ENCODE peak calls at places on chromosome 19, in eight cellular contexts. W, C, A, D, N, L, B and V are unnamed samples.

GRCh38 chr19:55486971-55487883 is 1.0 kb upstream of the SSC5D start:
- DNase-seq in B (no peak), A (no peak), C (peak), D (peak), L (peak), W (peak), N (no peak), V (peak)

GRCh38 chr19:28481674-28482073 is 731.3 kb downstream of the UQCRFS1 start:
- DNase-seq in D (no peak), A (no peak), N (no peak), B (no peak), C (no peak), L (no peak), W (no peak), V (no peak)

GRCh38 chr19:10431943-10432735 is 11.8 kb downstream of the PDE4A start:
- DNase-seq in N (no peak), W (peak), D (no peak), L (no peak), C (no peak), B (peak), A (no peak), V (peak)

GRCh38 chr19:13502231-13502630 is 4.0 kb downstream of the CACNA1A start:
- DNase-seq in D (no peak), A (no peak), N (no peak), L (no peak), W (no peak), B (no peak), C (no peak), V (no peak)

GRCh38 chr19:10201176-10201575 is 6.4 kb upstream of the DNMT1 start:
- DNase-seq in D (peak), W (no peak), N (no peak), A (no peak), B (no peak), C (no peak), L (no peak), V (no peak)

GRCh38 chr19:10246511-10246910 is 5.5 kb upstream of the MRPL4 start:
- DNase-seq in W (no peak), L (no peak), B (no peak), D (no peak), A (no peak), N (no peak), C (no peak), V (no peak)

GRCh38 chr19:14954071-14954655 is 12.9 kb downstream of the OR7C2 start:
- DNase-seq in C (no peak), A (no peak), B (no peak), W (no peak), L (no peak), N (no peak), D (no peak), V (no peak)

GRCh38 chr19:46766569-46767317 is 20.5 kb upstream of the STRN4 start:
- DNase-seq in D (peak), N (no peak), A (peak), L (no peak), B (peak), W (peak), C (no peak), V (no peak)

GRCh38 chr19:21092107-21092506 is 10.1 kb downstream of the ZNF714 start:
- DNase-seq in C (peak), W (no peak), N (no peak), B (no peak), A (no peak), D (no peak), L (peak), V (no peak)

GRCh38 chr19:8046569-8047165 is 5.9 kb upstream of the CCL25 start:
- DNase-seq in W (no peak), D (no peak), C (no peak), A (no peak), L (no peak), N (no peak), B (no peak), V (no peak)

GRCh38 chr19:1251503-1252220 is 3.3 kb downstream of the MIDN start:
- DNase-seq in A (no peak), N (no peak), D (no peak), L (no peak), C (no peak), W (peak), B (peak), V (peak)

GRCh38 chr19:29667941-29668340 is 2.7 kb downstream of the PLEKHF1 start:
- DNase-seq in C (no peak), N (no peak), B (peak), A (no peak), L (no peak), W (peak), D (no peak), V (no peak)

GRCh38 chr19:3836887-3837286 is 32.0 kb downstream of the ZFR2 start:
- DNase-seq in N (no peak), D (no peak), L (no peak), C (no peak), W (no peak), B (peak), A (no peak), V (no peak)

GRCh38 chr19:12090807-12091206 is 26.3 kb downstream of the ZNF844 start:
- DNase-seq in B (peak), C (no peak), W (peak), D (peak), L (no peak), A (peak), N (peak), V (no peak)

GRCh38 chr19:5091576-5092215 is 122.8 kb downstream of the KDM4B start:
- DNase-seq in A (peak), B (no peak), C (no peak), L (no peak), N (no peak), D (no peak), W (no peak), V (no peak)

GRCh38 chr19:32363632-32364031 is 18.2 kb downstream of the ZNF507 start:
- DNase-seq in B (no peak), A (no peak), D (no peak), C (no peak), N (no peak), W (no peak), L (no peak), V (no peak)

GRCh38 chr19:17235618-17236413 is 9.8 kb downstream of the OCEL1 start:
- DNase-seq in A (peak), N (peak), B (peak), L (no peak), D (peak), C (no peak), W (peak), V (no peak)

GRCh38 chr19:56270676-56271075 is 1.9 kb upstream of the EDDM13 start:
- DNase-seq in B (no peak), W (no peak), C (no peak), A (no peak), D (peak), N (no peak), L (no peak), V (no peak)

GRCh38 chr19:12295191-12295590 is 508 bp upstream of the ZNF44 start:
- DNase-seq in W (no peak), C (no peak), D (no peak), N (no peak), L (no peak), B (no peak), A (no peak), V (no peak)

GRCh38 chr19:39506944-39507714 is 7.8 kb upstream of the SELENOV start:
- DNase-seq in A (no peak), N (peak), B (no peak), C (no peak), L (no peak), D (peak), W (peak), V (no peak)

GRCh38 chr19:54137913-54138776 is 583 bp downstream of the CNOT3 start:
- DNase-seq in N (peak), C (no peak), W (peak), B (peak), L (no peak), D (no peak), A (no peak), V (no peak)

GRCh38 chr19:42421591-42422031 is 5.6 kb downstream of the LIPE start:
- DNase-seq in W (no peak), N (no peak), L (no peak), C (no peak), B (no peak), A (no peak), D (peak), V (no peak)

GRCh38 chr19:6041991-6042421 is 64.1 kb upstream of the RANBP3 start:
- DNase-seq in C (no peak), B (no peak), N (no peak), D (no peak), L (no peak), A (no peak), W (peak), V (peak)

GRCh38 chr19:18291590-18292459 is 10.4 kb upstream of the JUND start:
- DNase-seq in W (peak), B (peak), C (no peak), D (peak), A (peak), N (peak), L (no peak), V (peak)

GRCh38 chr19:33438016-33438671 is 64.6 kb downstream of the CEBPG start:
- DNase-seq in L (no peak), B (no peak), C (no peak), D (no peak), W (no peak), N (peak), A (peak), V (no peak)

GRCh38 chr19:5949792-5950305 is 28.1 kb downstream of the RANBP3 start:
- DNase-seq in C (no peak), N (no peak), A (peak), D (peak), B (peak), W (peak), L (no peak), V (no peak)

GRCh38 chr19:28644261-28644660 is 568.7 kb downstream of the UQCRFS1 start:
- DNase-seq in A (no peak), B (no peak), N (no peak), W (no peak), C (no peak), L (no peak), D (no peak), V (no peak)

GRCh38 chr19:43595605-43595998 is 332 bp downstream of the IRGQ start:
- DNase-seq in A (peak), N (no peak), C (no peak), L (no peak), B (no peak), W (no peak), D (no peak), V (no peak)

GRCh38 chr19:28537896-28538295 is 675.1 kb downstream of the UQCRFS1 start:
- DNase-seq in C (no peak), W (no peak), A (no peak), L (no peak), N (no peak), B (no peak), D (no peak), V (no peak)

GRCh38 chr19:34375598-34375997 is 10.6 kb downstream of the GPI start:
- DNase-seq in B (no peak), C (no peak), L (no peak), W (no peak), D (no peak), N (no peak), A (no peak), V (no peak)

GRCh38 chr19:15379996-15380647 is 535 bp upstream of the AKAP8 start:
- DNase-seq in N (peak), A (peak), W (no peak), B (no peak), D (peak), C (no peak), L (no peak), V (no peak)

GRCh38 chr19:30677702-30678101 is 305.5 kb downstream of the ZNF536 start:
- DNase-seq in N (no peak), C (no peak), L (no peak), D (no peak), A (no peak), B (no peak), W (no peak), V (no peak)

GRCh38 chr19:2055871-2056809 is 5.1 kb upstream of the MKNK2 start:
- DNase-seq in W (no peak), N (no peak), L (no peak), D (peak), C (peak), A (no peak), B (no peak), V (no peak)

GRCh38 chr19:19204181-19204580 is 967 bp upstream of the NR2C2AP start:
- DNase-seq in L (no peak), W (no peak), B (no peak), D (no peak), C (no peak), A (no peak), N (no peak), V (no peak)

GRCh38 chr19:40337594-40337993 is 10.6 kb downstream of the C19orf47 start:
- DNase-seq in N (no peak), A (no peak), D (no peak), L (no peak), C (no peak), W (no peak), B (no peak), V (no peak)

GRCh38 chr19:55383279-55383788 is 758 bp downstream of the TMEM238 start:
- DNase-seq in A (peak), C (no peak), D (no peak), W (no peak), B (no peak), N (no peak), L (no peak), V (no peak)

GRCh38 chr19:17091758-17092333 is 16.3 kb downstream of the MYO9B start:
- DNase-seq in D (no peak), B (peak), L (no peak), C (no peak), A (no peak), W (no peak), N (no peak), V (no peak)

GRCh38 chr19:47608908-47609879 is at the start of gene BICRA:
- DNase-seq in C (peak), W (peak), N (peak), L (no peak), D (peak), A (peak), B (peak), V (peak)

GRCh38 chr19:47156861-47157454 is 26.3 kb downstream of the SAE1 start:
- DNase-seq in W (no peak), L (no peak), N (no peak), D (no peak), C (no peak), B (peak), A (no peak), V (no peak)